ENCODE peak calls at places on chromosomes 16 and 17, in six cellular contexts. L is transverse colon, Z is stomach, N is K562, V is suprapubic skin, M is esophagus muscularis mucosa. K is an unnamed sample.

GRCh38 chr16:49661465-49662187 is 194.3 kb downstream of the ZNF423 start:
- DNase-seq in L (no peak), Z (no peak), N (no peak), V (no peak), M (no peak), K (no peak)

GRCh38 chr16:88379694-88380040 is 3.1 kb upstream of the ZNF469 start:
- DNase-seq in L (no peak), Z (no peak), N (no peak), V (no peak), M (no peak), K (no peak)

GRCh38 chr17:18992454-18993130 is 12.0 kb downstream of the FAM83G start:
- DNase-seq in L (peak), Z (no peak), N (no peak), V (no peak), M (no peak), K (peak)

GRCh38 chr17:71762526-71762925 is 358.3 kb upstream of the SOX9 start:
- DNase-seq in L (no peak), Z (no peak), N (no peak), V (no peak), M (no peak), K (no peak)

GRCh38 chr17:8976638-8977037 is 11.1 kb upstream of the PIK3R5 start:
- DNase-seq in L (no peak), Z (no peak), N (no peak), V (no peak), M (no peak), K (no peak)

GRCh38 chr16:89396156-89396555 is 94.2 kb downstream of the ANKRD11 start:
- DNase-seq in L (no peak), Z (no peak), N (no peak), V (no peak), M (no peak), K (no peak)

GRCh38 chr16:69133555-69133954 is 1.1 kb downstream of the UTP4 start:
- DNase-seq in L (no peak), Z (no peak), N (no peak), V (no peak), M (no peak), K (no peak)

GRCh38 chr16:13189250-13189649 is 287.9 kb downstream of the SHISA9 start:
- DNase-seq in L (no peak), Z (no peak), N (no peak), V (no peak), M (no peak), K (no peak)

GRCh38 chr16:57871457-57871856 is 69.2 kb upstream of the KIFC3 start:
- DNase-seq in L (no peak), Z (no peak), N (no peak), V (no peak), M (no peak), K (no peak)

GRCh38 chr16:17571499-17572093 is 100.8 kb upstream of the XYLT1 start:
- DNase-seq in L (no peak), Z (no peak), N (no peak), V (no peak), M (no peak), K (no peak)

GRCh38 chr17:66980896-66981295 is 16.4 kb downstream of the CACNG4 start:
- DNase-seq in L (no peak), Z (no peak), N (no peak), V (no peak), M (no peak), K (no peak)

GRCh38 chr16:83027973-83028372 is 401.2 kb downstream of the CDH13 start:
- DNase-seq in L (no peak), Z (no peak), N (no peak), V (no peak), M (no peak), K (no peak)

GRCh38 chr16:76661691-76662090 is 384.5 kb downstream of the CNTNAP4 start:
- DNase-seq in L (no peak), Z (no peak), N (no peak), V (no peak), M (no peak), K (no peak)

GRCh38 chr16:29995330-29995910 is at the start of gene HIRIP3:
- DNase-seq in L (peak), Z (peak), N (peak), V (peak), M (peak), K (peak)

GRCh38 chr16:86714166-86714565 is 135.8 kb downstream of the FOXL1 start:
- DNase-seq in L (no peak), Z (no peak), N (no peak), V (no peak), M (no peak), K (no peak)

GRCh38 chr16:5642470-5642869 is 544.9 kb upstream of the EEF2KMT start:
- DNase-seq in L (no peak), Z (no peak), N (no peak), V (no peak), M (no peak), K (no peak)

GRCh38 chr16:64094170-64094960 is 1027.5 kb downstream of the CDH11 start:
- DNase-seq in L (no peak), Z (no peak), N (no peak), V (no peak), M (no peak), K (no peak)

GRCh38 chr17:32771396-32771795 is 105.5 kb downstream of the MYO1D start:
- DNase-seq in L (no peak), Z (no peak), N (no peak), V (no peak), M (no peak), K (no peak)

GRCh38 chr17:7146115-7146514 is 31.5 kb upstream of the ASGR2 start:
- DNase-seq in L (no peak), Z (no peak), N (no peak), V (no peak), M (no peak), K (no peak)

GRCh38 chr17:28950017-28950751 is 1.1 kb downstream of the PHF12 start:
- DNase-seq in L (peak), Z (peak), N (peak), V (peak), M (no peak), K (peak)

GRCh38 chr16:55663770-55664677 is 8.2 kb downstream of the SLC6A2 start:
- DNase-seq in L (no peak), Z (no peak), N (no peak), V (peak), M (no peak), K (no peak)

GRCh38 chr16:7351572-7351971 is 18.9 kb downstream of the RBFOX1 start:
- DNase-seq in L (no peak), Z (no peak), N (no peak), V (no peak), M (no peak), K (no peak)

GRCh38 chr16:17773698-17774101 is 302.9 kb upstream of the XYLT1 start:
- DNase-seq in L (no peak), Z (no peak), N (no peak), V (no peak), M (no peak), K (no peak)

GRCh38 chr16:57730771-57731730 is 4.5 kb upstream of the KATNB1 start:
- DNase-seq in L (no peak), Z (no peak), N (no peak), V (no peak), M (no peak), K (no peak)

GRCh38 chr17:45061606-45062205 is 589 bp downstream of the NMT1 start:
- DNase-seq in L (no peak), Z (no peak), N (no peak), V (no peak), M (no peak), K (no peak)
- TF ChIP-seq POLR2AphosphoS5 in L (no peak), Z (no peak), N (no peak), V (no peak), M (no peak), K (no peak)

GRCh38 chr16:3825103-3825502 is 55.4 kb downstream of the CREBBP start:
- DNase-seq in L (no peak), Z (no peak), N (no peak), V (no peak), M (no peak), K (no peak)

GRCh38 chr16:3832669-3833068 is 47.8 kb downstream of the CREBBP start:
- DNase-seq in L (no peak), Z (no peak), N (no peak), V (no peak), M (no peak), K (no peak)

GRCh38 chr16:3825940-3826339 is 54.6 kb downstream of the CREBBP start:
- DNase-seq in L (no peak), Z (no peak), N (no peak), V (no peak), M (no peak), K (no peak)

GRCh38 chr16:3830625-3831254 is 49.8 kb downstream of the CREBBP start:
- DNase-seq in L (no peak), Z (no peak), N (no peak), V (no peak), M (peak), K (no peak)

DNA sequence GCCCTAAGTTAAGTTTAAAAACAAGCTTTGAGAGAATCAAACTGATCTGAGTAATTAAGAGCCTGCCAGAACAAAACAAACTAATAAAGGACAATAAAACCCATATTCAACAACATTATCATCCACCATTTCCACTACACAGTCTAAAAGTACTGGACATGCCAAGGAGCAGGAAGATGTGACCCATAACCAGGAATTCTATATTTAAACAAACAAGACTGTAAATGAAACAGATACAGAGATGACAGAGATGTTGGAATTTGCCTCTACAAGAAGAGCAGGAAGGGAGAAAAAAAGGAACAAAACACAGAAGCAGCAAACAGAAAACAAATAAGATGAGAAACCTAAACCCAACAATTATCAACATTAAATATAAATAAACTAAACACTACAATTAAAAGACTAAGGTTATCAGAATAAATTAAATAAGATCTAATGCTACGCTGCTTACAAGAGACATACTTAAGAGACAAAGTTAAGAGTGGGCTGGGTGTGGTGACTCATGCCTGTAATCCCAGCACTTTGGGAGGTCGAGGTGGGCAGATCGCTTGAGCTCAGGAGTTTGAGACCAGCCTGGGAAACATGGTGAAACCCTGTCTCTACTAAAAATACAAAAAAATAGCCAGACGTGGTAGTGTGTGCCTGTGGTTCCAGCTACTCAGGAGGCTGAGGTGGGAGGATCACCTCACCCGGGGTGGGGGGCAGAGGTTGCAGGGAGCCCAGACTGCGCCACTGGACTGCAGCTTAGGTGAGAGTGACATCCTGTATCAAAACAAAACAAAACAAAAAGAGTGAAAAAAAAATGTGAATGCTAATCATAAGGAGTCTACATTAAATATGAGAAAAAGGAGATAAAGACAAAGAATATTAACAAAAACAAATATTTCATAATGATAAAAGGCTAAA is 50.6 kb downstream of the CREBBP start:
- DNase-seq in L (no peak), Z (no peak), N (no peak), V (no peak), M (peak), K (no peak)
- TF ChIP-seq EP300 in L (no peak), Z (no peak), N (no peak), V (no peak), M (no peak), K (no peak)

GRCh38 chr16:11211977-11212818 is 43.8 kb downstream of the SOCS1 start:
- DNase-seq in L (no peak), Z (no peak), N (peak), V (no peak), M (no peak), K (no peak)

GRCh38 chr16:11211061-11211976 is 44.7 kb downstream of the SOCS1 start:
- DNase-seq in L (no peak), Z (no peak), N (no peak), V (no peak), M (no peak), K (no peak)

GRCh38 chr16:11212819-11213196 is 43.2 kb downstream of the SOCS1 start:
- DNase-seq in L (no peak), Z (no peak), N (no peak), V (no peak), M (no peak), K (peak)

GRCh38 chr16:11208916-11209665 is 46.9 kb downstream of the SOCS1 start:
- DNase-seq in L (no peak), Z (no peak), N (no peak), V (no peak), M (no peak), K (no peak)

DNA sequence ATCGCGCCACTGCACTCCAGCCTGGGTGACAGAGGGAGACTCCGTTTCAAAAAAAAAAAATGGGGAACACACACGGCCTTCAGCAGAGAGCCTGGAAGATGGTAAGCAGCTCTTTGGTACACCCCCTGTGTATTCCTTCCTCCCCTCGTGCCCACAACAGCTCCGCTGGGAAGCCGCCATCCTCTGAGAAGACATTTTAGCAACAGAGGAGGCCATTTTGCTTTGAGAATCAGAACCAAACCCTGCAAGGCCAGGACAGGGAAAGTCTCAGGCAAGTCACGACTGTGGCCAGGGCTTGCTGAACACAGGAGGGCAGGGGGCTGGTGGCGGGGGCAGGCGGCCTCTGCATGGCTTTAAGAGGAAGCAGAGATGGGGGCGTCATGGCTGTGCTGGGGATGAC is 45.7 kb downstream of the SOCS1 start:
- DNase-seq in L (no peak), Z (no peak), N (no peak), V (no peak), M (no peak), K (no peak)
- H3K27ac ChIP-seq in L (no peak), Z (no peak), N (no peak), V (no peak), M (no peak), K (no peak)

GRCh38 chr16:81730090-81731051 is 48.7 kb upstream of the PLCG2 start:
- DNase-seq in L (peak), Z (peak), N (peak), V (peak), M (no peak), K (peak)
- TF ChIP-seq POLR2AphosphoS5 in L (peak), Z (peak), N (no peak), V (no peak), M (peak), K (peak)

DNA sequence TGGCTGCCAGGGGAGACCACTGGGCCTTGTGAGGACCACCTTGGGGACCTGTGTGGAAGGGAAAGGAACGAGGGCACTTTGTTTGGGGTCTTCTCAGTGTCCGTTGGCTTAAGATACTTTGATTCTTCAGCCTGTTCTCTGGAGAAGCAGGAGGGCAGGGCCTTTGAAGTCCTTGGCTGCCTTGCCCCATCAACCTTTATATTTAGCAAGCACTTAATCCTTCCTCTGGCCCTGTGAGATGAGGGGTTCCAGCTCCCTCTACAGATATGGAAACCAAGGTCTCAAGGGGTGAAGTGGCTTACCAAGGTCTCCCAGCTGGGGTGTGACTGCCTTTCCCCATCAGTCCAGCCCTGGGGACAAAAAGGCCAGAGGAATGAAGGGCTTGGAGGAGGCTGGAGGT is 28.5 kb downstream of the TTYH2 start:
- DNase-seq in L (no peak), Z (no peak), N (no peak), V (no peak), M (no peak), K (no peak)
- TF ChIP-seq EP300 in L (no peak), Z (no peak), N (no peak), V (no peak), M (no peak), K (no peak)

DNA sequence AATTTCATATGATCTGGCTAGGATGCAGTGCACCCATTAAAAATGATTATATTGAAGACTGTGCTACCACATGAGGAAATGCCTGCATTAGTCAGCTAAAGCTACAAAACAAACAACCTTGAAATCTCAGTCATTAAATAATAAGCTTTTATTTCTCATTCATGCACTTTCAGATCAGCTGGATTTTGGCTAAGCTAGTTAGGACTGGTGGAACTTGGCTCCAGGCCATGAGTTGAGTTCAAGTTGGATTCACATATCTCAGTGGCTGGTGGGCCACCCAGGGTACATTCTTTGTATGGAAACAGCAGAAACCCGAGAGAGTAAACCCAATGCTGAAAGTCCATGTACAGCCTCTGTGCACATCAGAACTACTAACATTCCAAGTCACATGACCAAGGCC is 6.4 kb upstream of the SLFN12L start:
- DNase-seq in L (no peak), Z (no peak), N (no peak), V (no peak), M (no peak), K (no peak)
- H3K27ac ChIP-seq in L (no peak), Z (no peak), N (no peak), V (no peak), M (no peak), K (no peak)

GRCh38 chr16:1532081-1532760 is 1.2 kb upstream of the TMEM204 start:
- DNase-seq in L (peak), Z (peak), N (no peak), V (no peak), M (no peak), K (peak)

GRCh38 chr16:1534021-1535020 is 855 bp downstream of the TMEM204 start:
- DNase-seq in L (no peak), Z (no peak), N (no peak), V (no peak), M (no peak), K (peak)

GRCh38 chr16:1531638-1531910 is 1.9 kb upstream of the TMEM204 start:
- DNase-seq in L (no peak), Z (no peak), N (no peak), V (no peak), M (no peak), K (peak)

GRCh38 chr16:1532771-1533170 is 695 bp upstream of the TMEM204 start:
- DNase-seq in L (no peak), Z (no peak), N (no peak), V (no peak), M (no peak), K (no peak)

GRCh38 chr16:1533443-1533951 is at the start of gene TMEM204:
- DNase-seq in L (peak), Z (peak), N (no peak), V (no peak), M (no peak), K (peak)
- TF ChIP-seq POLR2AphosphoS5 in L (peak), Z (peak), N (no peak), V (no peak), M (peak), K (peak)

DNA sequence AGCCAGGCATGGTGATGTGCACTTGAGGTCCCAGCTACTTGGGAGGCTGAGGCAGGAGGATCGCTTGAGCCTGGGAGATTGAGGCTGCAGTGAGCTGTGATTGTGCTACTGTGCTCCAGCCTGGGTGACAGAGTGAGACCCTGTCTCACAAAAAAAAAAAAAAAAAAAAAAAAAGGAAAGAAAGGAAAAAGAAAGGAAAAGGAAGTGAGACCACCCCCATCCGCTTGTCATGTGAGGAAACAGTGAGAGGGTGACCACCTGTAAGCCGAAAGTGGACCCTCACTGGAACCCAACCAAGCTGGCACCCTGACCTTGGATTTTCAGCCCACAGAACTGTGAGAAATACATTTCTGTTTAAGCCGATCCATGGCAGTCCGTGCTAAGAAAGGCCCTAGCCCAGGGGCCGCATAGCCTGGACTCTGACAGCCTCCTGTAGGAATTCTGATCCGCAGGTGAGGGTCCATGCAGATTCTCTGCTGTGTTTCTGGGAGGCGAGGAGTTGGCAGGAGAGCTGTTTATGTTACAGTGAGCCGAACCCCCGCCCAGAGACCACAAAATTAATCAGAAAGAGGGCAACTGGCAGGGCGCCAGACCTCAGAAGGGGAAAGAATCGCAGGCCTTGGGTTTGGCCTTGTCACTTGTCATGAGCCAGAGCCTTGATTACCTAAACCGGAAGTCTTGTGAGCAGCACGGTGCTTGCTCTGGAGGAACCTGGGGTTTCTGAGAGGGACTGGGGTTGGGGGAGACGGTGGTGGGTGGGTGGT is 938 bp downstream of the SGSH start:
- DNase-seq in L (peak), Z (peak), N (peak), V (peak), M (peak), K (no peak)
- TF ChIP-seq EP300 in L (no peak), Z (no peak), N (peak), V (no peak), M (no peak), K (no peak)